ENCODE peak calls at places on chromosome 2, in ten cellular contexts. A is GM23338; C is BJ; B is astrocyte of the cerebellum; N is A549; I is lower leg skin; F is CD8-positive, alpha-beta T cell; L is dorsolateral prefrontal cortex; J is fibroblast of lung; M is epithelial cell of esophagus. K is an unnamed sample.

GRCh38 chr2:29260151-29260772 is 145.0 kb downstream of the CLIP4 start:
- DNase-seq in A (no peak), C (peak), B (peak), N (no peak), I (no peak), F (no peak), L (no peak), J (peak), M (peak), K (no peak)

GRCh38 chr2:223056656-223057418 is 4.8 kb downstream of the KCNE4 start:
- DNase-seq in A (no peak), C (no peak), B (peak), N (no peak), I (no peak), F (no peak), L (no peak), J (peak), M (no peak), K (no peak)

GRCh38 chr2:56287974-56288373 is 104.2 kb downstream of the CCDC85A start:
- DNase-seq in A (no peak), C (no peak), B (no peak), N (no peak), I (no peak), F (no peak), L (no peak), J (peak), M (peak), K (no peak)

GRCh38 chr2:128309341-128310093 is 9.2 kb downstream of the HS6ST1 start:
- DNase-seq in A (no peak), C (no peak), B (no peak), N (no peak), I (peak), F (no peak), L (peak), J (peak), M (no peak), K (no peak)

GRCh38 chr2:32946314-32947075 is at the start of gene LTBP1:
- DNase-seq in A (peak), C (no peak), B (peak), N (peak), I (peak), F (peak), L (peak), J (peak), M (peak), K (no peak)

GRCh38 chr2:220198911-220199310 is 571.5 kb downstream of the SLC4A3 start:
- DNase-seq in A (no peak), C (peak), B (peak), N (peak), I (no peak), F (no peak), L (no peak), J (peak), M (peak), K (peak)

GRCh38 chr2:95359501-95359930 is 43.0 kb upstream of the FAHD2A start:
- DNase-seq in A (no peak), C (no peak), B (no peak), N (no peak), I (peak), F (no peak), L (peak), J (no peak), M (no peak), K (no peak)

GRCh38 chr2:170505631-170506270 is 209.4 kb upstream of the SP5 start:
- DNase-seq in A (peak), C (no peak), B (no peak), N (no peak), I (peak), F (no peak), L (peak), J (no peak), M (no peak), K (no peak)

GRCh38 chr2:120845281-120845680 is 109.6 kb downstream of the GLI2 start:
- DNase-seq in A (no peak), C (no peak), B (no peak), N (no peak), I (peak), F (no peak), L (no peak), J (peak), M (no peak), K (no peak)

GRCh38 chr2:97761192-97761591 is 47.8 kb downstream of the ZAP70 start:
- DNase-seq in A (no peak), C (no peak), B (no peak), N (no peak), I (no peak), F (peak), L (no peak), J (no peak), M (no peak), K (no peak)

GRCh38 chr2:2045191-2045590 is 285.9 kb downstream of the MYT1L start:
- DNase-seq in A (no peak), C (no peak), B (no peak), N (no peak), I (no peak), F (no peak), L (no peak), J (no peak), M (no peak), K (no peak)

GRCh38 chr2:64787698-64788097 is 134.0 kb upstream of the SERTAD2 start:
- DNase-seq in A (peak), C (no peak), B (no peak), N (no peak), I (no peak), F (no peak), L (no peak), J (no peak), M (peak), K (no peak)

GRCh38 chr2:220562375-220563140 is 935.1 kb downstream of the SLC4A3 start:
- DNase-seq in A (no peak), C (no peak), B (no peak), N (no peak), I (no peak), F (no peak), L (no peak), J (peak), M (no peak), K (no peak)

GRCh38 chr2:170817247-170817998 is 736 bp downstream of the GAD1 start:
- DNase-seq in A (peak), C (no peak), B (no peak), N (no peak), I (no peak), F (no peak), L (no peak), J (peak), M (no peak), K (no peak)

GRCh38 chr2:164478205-164478604 is 143.1 kb downstream of the GRB14 start:
- DNase-seq in A (no peak), C (no peak), B (no peak), N (no peak), I (no peak), F (no peak), L (no peak), J (no peak), M (no peak), K (no peak)

GRCh38 chr2:28586864-28587263 is 91.0 kb downstream of the PLB1 start:
- DNase-seq in A (no peak), C (no peak), B (no peak), N (no peak), I (peak), F (peak), L (no peak), J (no peak), M (no peak), K (no peak)

GRCh38 chr2:69652206-69652605 is 8.7 kb upstream of the AAK1 start:
- DNase-seq in A (no peak), C (peak), B (no peak), N (peak), I (no peak), F (no peak), L (no peak), J (peak), M (peak), K (peak)

GRCh38 chr2:20398956-20399567 is 47.8 kb upstream of the RHOB start:
- DNase-seq in A (no peak), C (no peak), B (no peak), N (no peak), I (peak), F (no peak), L (peak), J (peak), M (peak), K (no peak)

GRCh38 chr2:86049529-86049928 is 56.2 kb downstream of the POLR1A start:
- DNase-seq in A (no peak), C (no peak), B (no peak), N (no peak), I (peak), F (no peak), L (peak), J (no peak), M (no peak), K (no peak)

GRCh38 chr2:205555816-205556215 is 126.5 kb upstream of the NRP2 start:
- DNase-seq in A (no peak), C (no peak), B (no peak), N (no peak), I (no peak), F (no peak), L (no peak), J (no peak), M (no peak), K (no peak)

GRCh38 chr2:112159454-112159921 is 21.3 kb downstream of the FBLN7 start:
- DNase-seq in A (no peak), C (no peak), B (no peak), N (no peak), I (peak), F (no peak), L (peak), J (no peak), M (no peak), K (no peak)

DNA sequence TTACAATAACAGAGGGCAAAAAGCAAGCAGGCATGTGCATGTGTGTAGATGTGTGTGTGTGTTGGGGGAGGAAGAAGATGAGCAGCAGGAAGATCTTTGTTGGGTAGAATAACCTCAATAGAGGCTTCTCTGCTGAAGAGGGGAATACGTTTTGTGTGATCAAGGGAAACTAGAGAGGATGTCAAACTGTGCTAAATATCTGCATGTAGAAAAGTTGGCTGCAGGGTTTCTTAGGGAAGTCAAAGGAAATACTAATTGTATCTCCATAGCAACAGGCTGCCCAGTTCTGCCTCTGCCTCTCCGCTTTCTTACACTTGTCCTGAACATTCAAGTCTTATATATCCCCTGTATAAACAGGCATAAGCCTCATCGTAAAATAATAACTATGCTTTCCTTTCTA is 190.1 kb upstream of the RND3 start:
- DNase-seq in A (peak), C (no peak), B (no peak), N (no peak), I (no peak), F (no peak), L (no peak), J (no peak), M (no peak), K (no peak)
- TF ChIP-seq CTCF in A (no peak), C (no peak), B (no peak), N (no peak), I (no peak), F (no peak), L (no peak), J (no peak), M (no peak), K (no peak)

GRCh38 chr2:231199219-231199618 is 788 bp downstream of the ARMC9 start:
- DNase-seq in A (no peak), C (no peak), B (no peak), N (no peak), I (no peak), F (no peak), L (no peak), J (peak), M (peak), K (no peak)

GRCh38 chr2:231201475-231201814 is 3.0 kb downstream of the ARMC9 start:
- DNase-seq in A (no peak), C (no peak), B (no peak), N (no peak), I (no peak), F (no peak), L (no peak), J (peak), M (no peak), K (no peak)

GRCh38 chr2:231203087-231203486 is 4.7 kb downstream of the ARMC9 start:
- DNase-seq in A (no peak), C (no peak), B (no peak), N (no peak), I (no peak), F (no peak), L (no peak), J (no peak), M (no peak), K (no peak)

GRCh38 chr2:231198291-231199173 is at the start of gene ARMC9:
- DNase-seq in A (peak), C (no peak), B (no peak), N (peak), I (peak), F (peak), L (peak), J (peak), M (peak), K (no peak)

DNA sequence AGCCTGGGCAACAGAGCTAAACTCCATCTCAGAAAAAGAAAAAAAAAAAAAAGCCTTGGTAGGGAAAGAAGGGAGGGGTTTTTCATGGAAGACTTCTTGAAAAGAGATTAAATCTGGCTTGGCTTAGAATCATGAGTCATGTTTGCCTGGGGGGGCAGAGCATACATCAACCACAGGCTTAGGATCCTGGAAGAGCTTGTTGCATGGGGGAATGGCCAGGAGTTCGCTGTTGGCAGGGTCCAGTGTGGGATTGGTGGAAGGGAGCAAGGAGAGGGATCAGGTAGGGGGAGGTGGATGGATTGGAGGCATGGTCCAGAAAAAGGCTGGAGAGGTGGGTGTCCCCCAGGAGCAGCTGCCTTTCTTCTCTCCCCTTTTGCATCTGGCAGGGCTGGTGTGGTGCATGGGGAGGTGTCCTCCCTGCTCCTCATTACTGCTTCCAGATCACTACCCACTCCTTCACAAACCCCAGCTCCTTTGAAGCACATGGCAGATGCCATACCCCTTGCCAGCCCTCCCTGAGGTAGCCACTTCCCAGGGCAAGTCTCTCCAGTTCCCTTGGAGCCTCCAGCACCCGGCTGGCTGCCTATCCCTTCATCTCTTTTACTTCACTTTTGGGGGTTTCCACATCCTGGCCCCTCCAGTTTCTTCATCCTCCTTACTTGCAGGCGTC is 2.5 kb downstream of the ARMC9 start:
- DNase-seq in A (no peak), C (no peak), B (peak), N (no peak), I (no peak), F (no peak), L (no peak), J (peak), M (peak), K (no peak)
- TF ChIP-seq CTCF in A (no peak), C (no peak), B (no peak), N (no peak), I (no peak), F (no peak), L (no peak), J (no peak), M (no peak), K (no peak)

GRCh38 chr2:134344954-134345697 is 91.3 kb downstream of the MGAT5 start:
- DNase-seq in A (no peak), C (no peak), B (no peak), N (no peak), I (no peak), F (no peak), L (no peak), J (no peak), M (no peak), K (no peak)
- TF ChIP-seq CTCF in A (no peak), C (no peak), B (no peak), N (no peak), I (no peak), F (no peak), L (no peak), J (no peak), M (no peak), K (no peak)

GRCh38 chr2:60440080-60440753 is 113.2 kb downstream of the BCL11A start:
- DNase-seq in A (no peak), C (no peak), B (no peak), N (no peak), I (no peak), F (no peak), L (no peak), J (no peak), M (no peak), K (no peak)

GRCh38 chr2:60438653-60439052 is 114.8 kb downstream of the BCL11A start:
- DNase-seq in A (no peak), C (no peak), B (no peak), N (no peak), I (no peak), F (no peak), L (no peak), J (no peak), M (no peak), K (no peak)

GRCh38 chr2:60438136-60438535 is 115.3 kb downstream of the BCL11A start:
- DNase-seq in A (no peak), C (no peak), B (no peak), N (no peak), I (no peak), F (no peak), L (no peak), J (no peak), M (no peak), K (no peak)

GRCh38 chr2:60440761-60441160 is 112.7 kb downstream of the BCL11A start:
- DNase-seq in A (no peak), C (no peak), B (no peak), N (no peak), I (no peak), F (no peak), L (no peak), J (no peak), M (peak), K (no peak)

DNA sequence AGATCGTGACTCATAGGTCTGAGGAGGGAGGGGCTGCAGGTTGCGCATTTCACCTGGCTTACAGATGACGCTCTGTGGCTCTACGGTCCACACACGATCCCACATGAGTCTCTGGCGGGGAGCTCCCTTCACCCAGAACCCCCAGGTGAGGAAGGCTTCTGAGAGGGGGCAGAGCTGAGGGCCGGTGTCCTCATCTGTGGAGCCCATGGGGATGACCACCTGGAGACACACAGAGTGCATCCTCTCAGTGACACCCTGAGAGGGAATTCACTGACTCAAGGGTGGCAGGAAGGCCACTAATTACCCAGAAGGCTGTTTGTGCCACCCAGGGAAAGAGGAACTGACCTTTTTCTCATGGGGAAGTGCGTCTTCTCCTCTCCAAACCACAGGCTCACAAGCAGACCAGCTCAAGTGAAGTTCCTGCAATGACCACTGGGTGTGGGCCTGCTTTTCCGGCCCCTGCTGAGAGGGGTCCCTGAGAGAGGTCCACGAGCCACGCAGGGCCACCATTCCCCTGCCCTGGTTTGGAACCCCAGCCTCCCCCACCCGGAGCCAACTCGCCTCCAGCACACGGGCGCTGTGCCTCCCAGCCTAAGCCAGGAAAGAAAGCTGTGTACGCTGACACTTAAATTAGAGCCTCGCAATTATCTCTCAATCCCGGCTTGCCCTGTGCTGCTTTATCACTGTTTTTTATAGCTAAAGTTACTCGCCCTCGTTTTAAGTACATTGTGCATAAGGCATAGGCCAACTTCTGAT is 114.1 kb downstream of the BCL11A start:
- DNase-seq in A (peak), C (no peak), B (no peak), N (no peak), I (no peak), F (no peak), L (no peak), J (no peak), M (no peak), K (no peak)
- TF ChIP-seq CTCF in A (peak), C (peak), B (peak), N (no peak), I (no peak), F (no peak), L (no peak), J (no peak), M (peak), K (no peak)

DNA sequence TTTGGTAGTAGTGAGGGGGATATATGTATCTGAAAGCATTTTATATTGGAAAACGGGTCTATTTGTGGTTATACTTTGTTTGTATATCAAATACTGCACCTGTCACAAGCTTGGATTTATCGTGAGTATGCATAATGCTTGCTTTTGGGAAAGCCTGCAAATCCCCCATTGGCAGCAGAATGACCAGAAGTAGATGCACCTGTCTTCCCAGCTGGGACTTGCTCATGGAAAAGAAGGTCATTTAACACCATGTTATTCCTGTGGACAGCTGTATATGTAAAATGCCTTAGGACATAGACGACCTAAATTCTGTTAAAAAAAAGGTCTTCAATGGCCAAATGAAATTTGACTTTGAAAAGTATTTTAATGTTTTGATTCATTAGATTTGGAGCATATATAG is 599.4 kb downstream of the XIRP2 start:
- DNase-seq in A (no peak), C (no peak), B (no peak), N (no peak), I (no peak), F (no peak), L (no peak), J (no peak), M (no peak), K (no peak)
- TF ChIP-seq CTCF in A (no peak), C (no peak), B (no peak), N (no peak), I (no peak), F (no peak), L (no peak), J (no peak), M (no peak), K (no peak)

DNA sequence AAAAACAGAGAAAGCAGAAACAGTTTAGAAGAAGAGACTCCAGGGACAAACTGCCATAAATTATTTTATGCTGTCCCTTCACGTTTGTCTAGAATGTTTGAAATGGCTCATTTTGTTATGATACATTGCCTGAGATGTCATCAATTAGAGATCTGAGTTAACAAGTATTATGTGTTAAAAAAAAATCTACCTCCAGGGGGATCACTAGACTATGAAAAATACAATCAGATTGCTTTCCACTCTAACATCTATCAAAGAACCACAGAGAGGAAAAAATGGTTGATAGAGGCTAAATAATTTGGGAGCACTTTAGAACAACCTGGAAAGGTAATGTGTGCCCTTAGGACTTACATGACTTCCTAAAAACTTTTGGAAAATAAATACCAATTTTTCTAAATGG is 103.8 kb upstream of the CCDC150 start:
- DNase-seq in A (no peak), C (no peak), B (no peak), N (no peak), I (no peak), F (no peak), L (no peak), J (no peak), M (no peak), K (no peak)
- TF ChIP-seq CTCF in A (no peak), C (no peak), B (no peak), N (no peak), I (no peak), F (no peak), L (peak), J (no peak), M (no peak), K (no peak)